ENCODE peak calls at places on chromosomes 11 and 22, in eight cellular contexts. B, U, G, V, E, P, T and O are unnamed samples.

GRCh38 chr11:70064726-70065317 is 13.3 kb upstream of the ANO1 start:
- DNase-seq in B (no peak), U (no peak), G (no peak), V (no peak), E (no peak), P (peak), T (no peak), O (peak)

GRCh38 chr11:45935349-45936064 is 13.1 kb downstream of the LARGE2 start:
- DNase-seq in B (no peak), U (no peak), G (no peak), V (no peak), E (no peak), P (no peak), T (no peak), O (no peak)

GRCh38 chr22:25082096-25082495 is 117.6 kb upstream of the CRYBB3 start:
- DNase-seq in B (no peak), U (no peak), G (no peak), V (no peak), E (no peak), P (no peak), T (no peak), O (no peak)

GRCh38 chr11:1307998-1308744 is 1.3 kb downstream of the TOLLIP start:
- DNase-seq in B (no peak), U (no peak), G (no peak), V (peak), E (peak), P (no peak), T (no peak), O (no peak)

GRCh38 chr11:2802389-2803185 is 83.0 kb downstream of the CDKN1C start:
- DNase-seq in B (no peak), U (no peak), G (no peak), V (no peak), E (no peak), P (peak), T (peak), O (peak)

GRCh38 chr11:134751161-134751560 is 339.1 kb upstream of the B3GAT1 start:
- DNase-seq in B (no peak), U (no peak), G (no peak), V (no peak), E (no peak), P (no peak), T (no peak), O (no peak)

GRCh38 chr11:102666331-102666957 is 39.1 kb downstream of the MMP27 start:
- DNase-seq in B (no peak), U (no peak), G (peak), V (peak), E (peak), P (peak), T (no peak), O (no peak)

GRCh38 chr11:119518746-119519382 is 95.9 kb upstream of the THY1 start:
- DNase-seq in B (no peak), U (no peak), G (peak), V (peak), E (peak), P (no peak), T (no peak), O (no peak)

GRCh38 chr11:104146421-104146820 is 17.5 kb downstream of the PDGFD start:
- DNase-seq in B (no peak), U (peak), G (no peak), V (no peak), E (no peak), P (no peak), T (no peak), O (no peak)

GRCh38 chr11:76806131-76806530 is 23.0 kb downstream of the TSKU start:
- DNase-seq in B (no peak), U (no peak), G (no peak), V (no peak), E (no peak), P (peak), T (peak), O (peak)

GRCh38 chr11:109197656-109198055 is 224.3 kb upstream of the C11orf87 start:
- DNase-seq in B (peak), U (no peak), G (no peak), V (no peak), E (peak), P (no peak), T (no peak), O (no peak)

GRCh38 chr22:35631597-35631996 is 14.5 kb upstream of the MB start:
- DNase-seq in B (no peak), U (no peak), G (peak), V (no peak), E (peak), P (peak), T (no peak), O (peak)

GRCh38 chr11:2980168-2980840 is 11.8 kb downstream of the NAP1L4 start:
- DNase-seq in B (no peak), U (no peak), G (no peak), V (peak), E (no peak), P (no peak), T (no peak), O (no peak)

GRCh38 chr11:2813968-2814367 is 71.6 kb downstream of the CDKN1C start:
- DNase-seq in B (no peak), U (no peak), G (no peak), V (no peak), E (no peak), P (no peak), T (no peak), O (no peak)

GRCh38 chr11:9573775-9574555 is 495 bp downstream of the WEE1 start:
- DNase-seq in B (no peak), U (no peak), G (peak), V (no peak), E (no peak), P (peak), T (peak), O (peak)

GRCh38 chr22:32204856-32205722 is at the start of gene RFPL2:
- DNase-seq in B (no peak), U (no peak), G (peak), V (peak), E (peak), P (no peak), T (no peak), O (no peak)

GRCh38 chr11:27525824-27526516 is 19.4 kb upstream of the LIN7C start:
- DNase-seq in B (no peak), U (no peak), G (no peak), V (no peak), E (no peak), P (no peak), T (no peak), O (no peak)

GRCh38 chr11:27524155-27524554 is 17.6 kb upstream of the LIN7C start:
- DNase-seq in B (peak), U (peak), G (no peak), V (peak), E (peak), P (no peak), T (no peak), O (no peak)

GRCh38 chr11:27532652-27533325 is 26.2 kb upstream of the LIN7C start:
- DNase-seq in B (no peak), U (no peak), G (no peak), V (no peak), E (peak), P (no peak), T (no peak), O (no peak)

GRCh38 chr11:27528711-27529110 is 22.1 kb upstream of the LIN7C start:
- DNase-seq in B (no peak), U (no peak), G (no peak), V (no peak), E (no peak), P (no peak), T (no peak), O (no peak)
- TF ChIP-seq CTCF in B (no peak), U (no peak), G (no peak), V (peak), E (no peak), P (no peak), T (no peak), O (no peak)

GRCh38 chr11:17719028-17719939 is at the start of gene MYOD1:
- DNase-seq in B (no peak), U (no peak), G (no peak), V (no peak), E (peak), P (no peak), T (no peak), O (no peak)
- TF ChIP-seq CTCF in B (no peak), U (no peak), G (no peak), V (no peak), E (no peak), P (no peak), T (no peak), O (no peak)

GRCh38 chr22:39135092-39135896 is 17.2 kb downstream of the CBX7 start:
- DNase-seq in B (no peak), U (no peak), G (peak), V (no peak), E (peak), P (no peak), T (no peak), O (no peak)
- TF ChIP-seq CTCF in B (peak), U (peak), G (peak), V (peak), E (peak), P (no peak), T (peak), O (peak)

GRCh38 chr11:32340181-32340580 is 95.2 kb downstream of the WT1 start:
- DNase-seq in B (no peak), U (no peak), G (no peak), V (no peak), E (no peak), P (no peak), T (no peak), O (no peak)
- TF ChIP-seq CTCF in B (no peak), U (no peak), G (no peak), V (no peak), E (no peak), P (no peak), T (no peak), O (no peak)

GRCh38 chr11:68584097-68584496 is 100.2 kb upstream of the GAL start:
- DNase-seq in B (no peak), U (no peak), G (peak), V (no peak), E (no peak), P (peak), T (peak), O (no peak)
- TF ChIP-seq CTCF in B (peak), U (peak), G (peak), V (peak), E (peak), P (peak), T (peak), O (peak)

GRCh38 chr11:34343153-34343552 is 14.7 kb downstream of the ABTB2 start:
- DNase-seq in B (peak), U (no peak), G (no peak), V (peak), E (peak), P (no peak), T (no peak), O (no peak)

GRCh38 chr11:34340653-34341052 is 17.2 kb downstream of the ABTB2 start:
- DNase-seq in B (no peak), U (no peak), G (no peak), V (no peak), E (no peak), P (no peak), T (no peak), O (no peak)

GRCh38 chr11:34341096-34341495 is 16.7 kb downstream of the ABTB2 start:
- DNase-seq in B (no peak), U (no peak), G (no peak), V (no peak), E (no peak), P (no peak), T (no peak), O (no peak)

GRCh38 chr11:34343686-34344085 is 14.1 kb downstream of the ABTB2 start:
- DNase-seq in B (no peak), U (no peak), G (no peak), V (no peak), E (no peak), P (no peak), T (no peak), O (no peak)

DNA sequence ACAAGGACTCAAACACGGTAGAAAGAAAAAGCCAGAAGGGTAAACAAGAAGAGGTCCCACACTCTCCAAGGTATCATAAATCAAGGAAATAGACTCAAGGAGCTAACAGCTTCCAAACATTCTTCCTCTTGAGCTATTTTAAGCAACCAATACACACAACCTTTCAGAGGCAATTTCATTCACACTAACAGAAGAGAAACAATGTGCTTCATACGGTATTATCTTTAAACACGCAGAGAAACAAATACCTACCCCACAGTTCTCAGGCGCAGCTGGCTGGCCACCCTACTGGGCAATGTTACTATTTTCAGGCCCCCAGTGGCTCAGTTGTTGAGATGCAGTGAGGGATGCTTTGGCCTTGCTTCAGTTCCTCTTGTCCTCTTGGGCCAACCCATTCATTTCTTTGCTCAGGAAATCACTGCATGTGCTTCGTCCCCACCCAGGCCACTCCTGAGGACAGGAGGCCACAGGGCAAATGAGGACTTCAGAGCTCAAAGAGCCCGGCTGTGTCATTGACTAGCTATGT is 15.7 kb downstream of the ABTB2 start:
- DNase-seq in B (no peak), U (no peak), G (no peak), V (no peak), E (peak), P (peak), T (no peak), O (no peak)
- TF ChIP-seq CTCF in B (no peak), U (peak), G (no peak), V (no peak), E (no peak), P (no peak), T (no peak), O (no peak)

GRCh38 chr11:64996710-64997380 is at the start of gene BATF2:
- DNase-seq in B (no peak), U (no peak), G (peak), V (peak), E (peak), P (peak), T (no peak), O (peak)
- TF ChIP-seq CTCF in B (peak), U (peak), G (no peak), V (no peak), E (peak), P (peak), T (no peak), O (peak)

GRCh38 chr22:47748887-47749286 is 986.4 kb downstream of the TBC1D22A start:
- DNase-seq in B (no peak), U (no peak), G (no peak), V (no peak), E (no peak), P (no peak), T (no peak), O (no peak)

DNA sequence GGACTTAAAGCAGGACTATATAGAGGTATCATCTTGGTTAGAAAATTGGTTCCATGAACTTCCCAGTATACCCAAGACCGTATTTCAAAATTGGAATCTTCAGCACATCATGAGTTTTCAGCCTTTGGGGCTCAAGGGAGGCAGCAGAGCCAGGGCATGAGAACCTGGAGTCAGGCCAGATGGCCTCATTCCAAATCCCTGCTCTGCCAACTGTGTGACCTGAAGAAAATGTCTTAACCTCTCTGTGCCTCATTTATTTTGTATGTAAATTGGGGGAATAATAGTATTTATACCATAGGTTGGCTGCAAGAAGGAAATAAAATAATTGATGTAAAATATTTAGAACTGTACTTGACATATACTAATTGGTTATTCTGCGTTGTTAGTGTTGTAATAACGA is 987.6 kb downstream of the TBC1D22A start:
- DNase-seq in B (no peak), U (no peak), G (no peak), V (no peak), E (no peak), P (no peak), T (no peak), O (no peak)
- TF ChIP-seq CTCF in B (no peak), U (no peak), G (no peak), V (no peak), E (no peak), P (no peak), T (no peak), O (no peak)

DNA sequence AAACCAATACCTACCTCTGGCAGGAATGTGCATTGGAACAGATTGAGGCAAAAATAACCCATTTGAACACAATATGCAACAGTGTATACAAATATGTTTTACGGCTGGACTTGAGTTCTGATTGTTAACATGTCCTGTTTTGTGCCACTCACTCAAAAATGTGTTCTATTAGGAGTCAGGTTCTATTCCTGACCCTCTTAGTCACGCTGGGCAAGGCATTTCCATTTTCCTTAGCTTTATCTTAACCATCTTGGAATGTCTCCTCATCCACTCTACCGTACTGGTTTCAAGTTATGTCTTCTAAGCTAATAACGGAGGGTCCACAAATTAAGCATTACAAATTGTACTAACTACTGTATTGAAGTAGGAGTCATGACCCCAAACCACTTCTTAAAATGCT is 78.6 kb downstream of the MAML2 start:
- DNase-seq in B (no peak), U (no peak), G (no peak), V (no peak), E (no peak), P (no peak), T (no peak), O (no peak)
- TF ChIP-seq CTCF in B (no peak), U (no peak), G (no peak), V (no peak), E (no peak), P (no peak), T (no peak), O (no peak)

GRCh38 chr22:36795633-36796032 is 19.7 kb upstream of the IFT27 start:
- DNase-seq in B (no peak), U (no peak), G (no peak), V (no peak), E (no peak), P (no peak), T (no peak), O (no peak)

GRCh38 chr22:36796629-36797175 is 20.1 kb downstream of the PVALB start:
- DNase-seq in B (no peak), U (no peak), G (no peak), V (no peak), E (no peak), P (no peak), T (no peak), O (no peak)

GRCh38 chr22:36797988-36798670 is 18.7 kb downstream of the PVALB start:
- DNase-seq in B (no peak), U (no peak), G (no peak), V (no peak), E (no peak), P (no peak), T (no peak), O (no peak)

GRCh38 chr22:36798671-36799066 is 18.2 kb downstream of the PVALB start:
- DNase-seq in B (no peak), U (no peak), G (no peak), V (no peak), E (no peak), P (no peak), T (no peak), O (no peak)

GRCh38 chr22:36797334-36797733 is 19.5 kb downstream of the PVALB start:
- DNase-seq in B (no peak), U (no peak), G (no peak), V (no peak), E (no peak), P (no peak), T (no peak), O (no peak)
- TF ChIP-seq CTCF in B (no peak), U (no peak), G (no peak), V (no peak), E (no peak), P (no peak), T (no peak), O (no peak)